ENCODE peak calls at places on chromosomes 12 and 14, in nine cellular contexts. One of them, this sample, is unnamed.

GRCh38 chr12:8662592-8662991 is at the start of gene MFAP5:
- DNase-seq in AML-193: no peak
- DNase-seq in sigmoid colon: peak; percentile 73
- DNase-seq in Right ventricle myocardium inferior: no peak
- DNase-seq in caudate nucleus: no peak
- DNase-seq in B cell: no peak
- DNase-seq in AG04450: no peak
- DNase-seq in LoVo: no peak
- DNase-seq in HCT116: no peak
- DNase-seq in this sample: no peak

GRCh38 chr14:58535084-58535483 is 102.7 kb upstream of the DACT1 start:
- DNase-seq in AML-193: no peak
- DNase-seq in sigmoid colon: no peak
- DNase-seq in Right ventricle myocardium inferior: no peak
- DNase-seq in caudate nucleus: no peak
- DNase-seq in B cell: no peak
- DNase-seq in AG04450: no peak
- DNase-seq in LoVo: no peak
- DNase-seq in HCT116: no peak
- DNase-seq in this sample: no peak

GRCh38 chr14:37594238-37594915 is 672 bp downstream of the FOXA1 start:
- DNase-seq in AML-193: peak; percentile 47
- DNase-seq in sigmoid colon: no peak
- DNase-seq in Right ventricle myocardium inferior: no peak
- DNase-seq in caudate nucleus: no peak
- DNase-seq in B cell: no peak
- DNase-seq in AG04450: peak; percentile 32
- DNase-seq in LoVo: peak; percentile 85
- DNase-seq in HCT116: peak; percentile 76
- DNase-seq in this sample: peak; percentile 71

GRCh38 chr14:23123419-23123818 is 4.4 kb upstream of the CEBPE start:
- DNase-seq in AML-193: no peak
- DNase-seq in sigmoid colon: peak; percentile 76
- DNase-seq in Right ventricle myocardium inferior: peak; percentile 84
- DNase-seq in caudate nucleus: no peak
- DNase-seq in B cell: no peak
- DNase-seq in AG04450: no peak
- DNase-seq in LoVo: peak; percentile 77
- DNase-seq in HCT116: no peak
- DNase-seq in this sample: no peak

GRCh38 chr12:122227341-122227740 is 1.5 kb upstream of the DIABLO start:
- DNase-seq in AML-193: no peak
- DNase-seq in sigmoid colon: no peak
- DNase-seq in Right ventricle myocardium inferior: no peak
- DNase-seq in caudate nucleus: no peak
- DNase-seq in B cell: no peak
- DNase-seq in AG04450: no peak
- DNase-seq in LoVo: no peak
- DNase-seq in HCT116: no peak
- DNase-seq in this sample: no peak

GRCh38 chr14:68514611-68515194 is 278.2 kb downstream of the ZFP36L1 start:
- DNase-seq in AML-193: no peak
- DNase-seq in sigmoid colon: no peak
- DNase-seq in Right ventricle myocardium inferior: no peak
- DNase-seq in caudate nucleus: no peak
- DNase-seq in B cell: no peak
- DNase-seq in AG04450: no peak
- DNase-seq in LoVo: no peak
- DNase-seq in HCT116: no peak
- DNase-seq in this sample: no peak

GRCh38 chr12:67981236-67982164 is 7.7 kb upstream of the IFNG-AS1 start:
- DNase-seq in AML-193: no peak
- DNase-seq in sigmoid colon: no peak
- DNase-seq in Right ventricle myocardium inferior: no peak
- DNase-seq in caudate nucleus: no peak
- DNase-seq in B cell: no peak
- DNase-seq in AG04450: peak; percentile 41
- DNase-seq in LoVo: peak; percentile 56
- DNase-seq in HCT116: peak; percentile 81
- DNase-seq in this sample: no peak

GRCh38 chr12:52496590-52497071 is 3.6 kb upstream of the KRT6A start:
- DNase-seq in AML-193: no peak
- DNase-seq in sigmoid colon: no peak
- DNase-seq in Right ventricle myocardium inferior: no peak
- DNase-seq in caudate nucleus: no peak
- DNase-seq in B cell: no peak
- DNase-seq in AG04450: no peak
- DNase-seq in LoVo: peak; percentile 72
- DNase-seq in HCT116: peak; percentile 80
- DNase-seq in this sample: no peak

GRCh38 chr14:51188566-51189185 is 51.4 kb upstream of the TMX1 start:
- DNase-seq in AML-193: no peak
- DNase-seq in sigmoid colon: no peak
- DNase-seq in Right ventricle myocardium inferior: no peak
- DNase-seq in caudate nucleus: no peak
- DNase-seq in B cell: no peak
- DNase-seq in AG04450: no peak
- DNase-seq in LoVo: no peak
- DNase-seq in HCT116: no peak
- DNase-seq in this sample: no peak

GRCh38 chr12:96237465-96238077 is 43.4 kb downstream of the ELK3 start:
- DNase-seq in AML-193: peak; percentile 80
- DNase-seq in sigmoid colon: peak; percentile 93
- DNase-seq in Right ventricle myocardium inferior: no peak
- DNase-seq in caudate nucleus: no peak
- DNase-seq in B cell: no peak
- DNase-seq in AG04450: peak; percentile 81
- DNase-seq in LoVo: no peak
- DNase-seq in HCT116: no peak
- DNase-seq in this sample: no peak

GRCh38 chr12:24993756-24994155 is 44.9 kb upstream of the BCAT1 start:
- DNase-seq in AML-193: no peak
- DNase-seq in sigmoid colon: no peak
- DNase-seq in Right ventricle myocardium inferior: no peak
- DNase-seq in caudate nucleus: no peak
- DNase-seq in B cell: no peak
- DNase-seq in AG04450: no peak
- DNase-seq in LoVo: no peak
- DNase-seq in HCT116: no peak
- DNase-seq in this sample: no peak

GRCh38 chr12:32821293-32822089 is 65.8 kb upstream of the YARS2 start:
- DNase-seq in AML-193: no peak
- DNase-seq in sigmoid colon: no peak
- DNase-seq in Right ventricle myocardium inferior: no peak
- DNase-seq in caudate nucleus: no peak
- DNase-seq in B cell: no peak
- DNase-seq in AG04450: no peak
- DNase-seq in LoVo: no peak
- DNase-seq in HCT116: no peak
- DNase-seq in this sample: no peak

GRCh38 chr12:67790660-67791059 is 142.1 kb downstream of the DYRK2 start:
- DNase-seq in AML-193: no peak
- DNase-seq in sigmoid colon: no peak
- DNase-seq in Right ventricle myocardium inferior: no peak
- DNase-seq in caudate nucleus: no peak
- DNase-seq in B cell: no peak
- DNase-seq in AG04450: no peak
- DNase-seq in LoVo: no peak
- DNase-seq in HCT116: no peak
- DNase-seq in this sample: no peak

GRCh38 chr12:68290126-68290525 is 36.7 kb upstream of the IL22 start:
- DNase-seq in AML-193: no peak
- DNase-seq in sigmoid colon: no peak
- DNase-seq in Right ventricle myocardium inferior: no peak
- DNase-seq in caudate nucleus: no peak
- DNase-seq in B cell: no peak
- DNase-seq in AG04450: no peak
- DNase-seq in LoVo: no peak
- DNase-seq in HCT116: no peak
- DNase-seq in this sample: peak; percentile 13

GRCh38 chr12:50246873-50247612 is 36.3 kb downstream of the LIMA1 start:
- DNase-seq in AML-193: no peak
- DNase-seq in sigmoid colon: peak; percentile 89
- DNase-seq in Right ventricle myocardium inferior: no peak
- DNase-seq in caudate nucleus: no peak
- DNase-seq in B cell: no peak
- DNase-seq in AG04450: peak; percentile 87
- DNase-seq in LoVo: peak; percentile 99
- DNase-seq in HCT116: peak; percentile 99
- DNase-seq in this sample: peak; percentile 45

GRCh38 chr14:92336363-92336762 is 13.4 kb downstream of the SLC24A4 start:
- DNase-seq in AML-193: no peak
- DNase-seq in sigmoid colon: no peak
- DNase-seq in Right ventricle myocardium inferior: no peak
- DNase-seq in caudate nucleus: no peak
- DNase-seq in B cell: no peak
- DNase-seq in AG04450: no peak
- DNase-seq in LoVo: no peak
- DNase-seq in HCT116: no peak
- DNase-seq in this sample: no peak

GRCh38 chr12:3329361-3329760 is 161.6 kb upstream of the PRMT8 start:
- DNase-seq in AML-193: no peak
- DNase-seq in sigmoid colon: no peak
- DNase-seq in Right ventricle myocardium inferior: no peak
- DNase-seq in caudate nucleus: no peak
- DNase-seq in B cell: no peak
- DNase-seq in AG04450: no peak
- DNase-seq in LoVo: no peak
- DNase-seq in HCT116: no peak
- DNase-seq in this sample: no peak

GRCh38 chr12:108237272-108237671 is 101.8 kb downstream of the CMKLR1 start:
- DNase-seq in AML-193: no peak
- DNase-seq in sigmoid colon: no peak
- DNase-seq in Right ventricle myocardium inferior: no peak
- DNase-seq in caudate nucleus: no peak
- DNase-seq in B cell: no peak
- DNase-seq in AG04450: no peak
- DNase-seq in LoVo: peak; percentile 38
- DNase-seq in HCT116: peak; percentile 40
- DNase-seq in this sample: no peak

GRCh38 chr12:51533799-51534198 is 57.2 kb upstream of the SCN8A start:
- DNase-seq in AML-193: no peak
- DNase-seq in sigmoid colon: no peak
- DNase-seq in Right ventricle myocardium inferior: no peak
- DNase-seq in caudate nucleus: no peak
- DNase-seq in B cell: no peak
- DNase-seq in AG04450: no peak
- DNase-seq in LoVo: no peak
- DNase-seq in HCT116: no peak
- DNase-seq in this sample: no peak

GRCh38 chr12:109738878-109739665 is 25.4 kb downstream of the FAM222A start:
- DNase-seq in AML-193: no peak
- DNase-seq in sigmoid colon: peak; percentile 48
- DNase-seq in Right ventricle myocardium inferior: peak; percentile 23
- DNase-seq in caudate nucleus: no peak
- DNase-seq in B cell: no peak
- DNase-seq in AG04450: no peak
- DNase-seq in LoVo: no peak
- DNase-seq in HCT116: no peak
- DNase-seq in this sample: no peak

GRCh38 chr14:39474416-39474911 is 42.2 kb upstream of the FBXO33 start:
- DNase-seq in AML-193: no peak
- DNase-seq in sigmoid colon: no peak
- DNase-seq in Right ventricle myocardium inferior: no peak
- DNase-seq in caudate nucleus: no peak
- DNase-seq in B cell: no peak
- DNase-seq in AG04450: no peak
- DNase-seq in LoVo: no peak
- DNase-seq in HCT116: no peak
- DNase-seq in this sample: no peak

GRCh38 chr12:124608451-124608870 is 41.0 kb upstream of the NCOR2 start:
- DNase-seq in AML-193: no peak
- DNase-seq in sigmoid colon: no peak
- DNase-seq in Right ventricle myocardium inferior: peak; percentile 63
- DNase-seq in caudate nucleus: no peak
- DNase-seq in B cell: peak; percentile 59
- DNase-seq in AG04450: no peak
- DNase-seq in LoVo: peak; percentile 59
- DNase-seq in HCT116: no peak
- DNase-seq in this sample: no peak

GRCh38 chr12:3777206-3777809 is 24.4 kb upstream of the CRACR2A start:
- DNase-seq in AML-193: peak; percentile 45
- DNase-seq in sigmoid colon: no peak
- DNase-seq in Right ventricle myocardium inferior: no peak
- DNase-seq in caudate nucleus: no peak
- DNase-seq in B cell: peak; percentile 41
- DNase-seq in AG04450: peak; percentile 10
- DNase-seq in LoVo: peak; percentile 61
- DNase-seq in HCT116: peak; percentile 33
- DNase-seq in this sample: peak; percentile 56

GRCh38 chr14:79516009-79516408 is 695.3 kb downstream of the DIO2 start:
- DNase-seq in AML-193: no peak
- DNase-seq in sigmoid colon: no peak
- DNase-seq in Right ventricle myocardium inferior: no peak
- DNase-seq in caudate nucleus: no peak
- DNase-seq in B cell: no peak
- DNase-seq in AG04450: no peak
- DNase-seq in LoVo: no peak
- DNase-seq in HCT116: no peak
- DNase-seq in this sample: no peak

GRCh38 chr12:97132270-97132669 is 225.2 kb downstream of the NEDD1 start:
- DNase-seq in AML-193: no peak
- DNase-seq in sigmoid colon: no peak
- DNase-seq in Right ventricle myocardium inferior: no peak
- DNase-seq in caudate nucleus: no peak
- DNase-seq in B cell: no peak
- DNase-seq in AG04450: no peak
- DNase-seq in LoVo: no peak
- DNase-seq in HCT116: no peak
- DNase-seq in this sample: no peak

GRCh38 chr12:108768591-108769500 is 37.5 kb upstream of the CORO1C start:
- DNase-seq in AML-193: no peak
- DNase-seq in sigmoid colon: peak; percentile 81
- DNase-seq in Right ventricle myocardium inferior: peak; percentile 80
- DNase-seq in caudate nucleus: no peak
- DNase-seq in B cell: peak; percentile 82
- DNase-seq in AG04450: no peak
- DNase-seq in LoVo: peak; percentile 89
- DNase-seq in HCT116: peak; percentile 63
- DNase-seq in this sample: peak; percentile 60

GRCh38 chr14:57085801-57086200 is 182.9 kb downstream of the EXOC5 start:
- DNase-seq in AML-193: no peak
- DNase-seq in sigmoid colon: no peak
- DNase-seq in Right ventricle myocardium inferior: no peak
- DNase-seq in caudate nucleus: no peak
- DNase-seq in B cell: no peak
- DNase-seq in AG04450: no peak
- DNase-seq in LoVo: no peak
- DNase-seq in HCT116: no peak
- DNase-seq in this sample: no peak

GRCh38 chr12:124411291-124411878 is 116.5 kb downstream of the RFLNA start:
- DNase-seq in AML-193: no peak
- DNase-seq in sigmoid colon: peak; percentile 96
- DNase-seq in Right ventricle myocardium inferior: peak; percentile 79
- DNase-seq in caudate nucleus: no peak
- DNase-seq in B cell: no peak
- DNase-seq in AG04450: peak; percentile 89
- DNase-seq in LoVo: no peak
- DNase-seq in HCT116: no peak
- DNase-seq in this sample: no peak

GRCh38 chr14:67513631-67514108 is 19.4 kb upstream of the PLEKHH1 start:
- DNase-seq in AML-193: no peak
- DNase-seq in sigmoid colon: no peak
- DNase-seq in Right ventricle myocardium inferior: no peak
- DNase-seq in caudate nucleus: no peak
- DNase-seq in B cell: no peak
- DNase-seq in AG04450: no peak
- DNase-seq in LoVo: no peak
- DNase-seq in HCT116: no peak
- DNase-seq in this sample: no peak

GRCh38 chr12:104049278-104050257 is at the start of gene GLT8D2:
- DNase-seq in AML-193: no peak
- DNase-seq in sigmoid colon: peak; percentile 88
- DNase-seq in Right ventricle myocardium inferior: peak; percentile 69
- DNase-seq in caudate nucleus: no peak
- DNase-seq in B cell: no peak
- DNase-seq in AG04450: peak; percentile 64
- DNase-seq in LoVo: no peak
- DNase-seq in HCT116: no peak
- DNase-seq in this sample: no peak